ENCODE peak calls at places on chromosomes 6 and 20, in four cellular contexts. One of them, this sample, is unnamed.
A peak's percentile ranks its signal among the peaks of the same experiment; 100 is the strongest.

GRCh38 chr6:107344383-107344782 is 115.0 kb downstream of the PDSS2 start:
- DNase-seq in stimulated activated CD8-positive, alpha-beta memory T cell treated with anti-CD3 and anti-CD28 coated beads, Interleukin-15, amount 100 ng/mL, for 1 hour: no peak
- DNase-seq in cardiac muscle cell: no peak
- DNase-seq in mucosa of descending colon: no peak
- DNase-seq in this sample: no peak

GRCh38 chr6:10759884-10760329 is 12.3 kb downstream of the TMEM14B start:
- DNase-seq in stimulated activated CD8-positive, alpha-beta memory T cell treated with anti-CD3 and anti-CD28 coated beads, Interleukin-15, amount 100 ng/mL, for 1 hour: no peak
- DNase-seq in cardiac muscle cell: no peak
- DNase-seq in mucosa of descending colon: no peak
- DNase-seq in this sample: no peak

GRCh38 chr6:46410330-46410953 is 80.8 kb downstream of the RCAN2 start:
- DNase-seq in stimulated activated CD8-positive, alpha-beta memory T cell treated with anti-CD3 and anti-CD28 coated beads, Interleukin-15, amount 100 ng/mL, for 1 hour: no peak
- DNase-seq in cardiac muscle cell: peak; percentile 38
- DNase-seq in mucosa of descending colon: no peak
- DNase-seq in this sample: no peak

GRCh38 chr6:169341706-169342105 is 88.1 kb upstream of the THBS2 start:
- DNase-seq in stimulated activated CD8-positive, alpha-beta memory T cell treated with anti-CD3 and anti-CD28 coated beads, Interleukin-15, amount 100 ng/mL, for 1 hour: no peak
- DNase-seq in cardiac muscle cell: no peak
- DNase-seq in mucosa of descending colon: no peak
- DNase-seq in this sample: no peak

GRCh38 chr6:54697423-54697822 is 149.1 kb upstream of the FAM83B start:
- DNase-seq in stimulated activated CD8-positive, alpha-beta memory T cell treated with anti-CD3 and anti-CD28 coated beads, Interleukin-15, amount 100 ng/mL, for 1 hour: no peak
- DNase-seq in cardiac muscle cell: no peak
- DNase-seq in mucosa of descending colon: no peak
- DNase-seq in this sample: no peak

GRCh38 chr6:40543133-40543532 is 44.0 kb downstream of the LRFN2 start:
- DNase-seq in stimulated activated CD8-positive, alpha-beta memory T cell treated with anti-CD3 and anti-CD28 coated beads, Interleukin-15, amount 100 ng/mL, for 1 hour: no peak
- DNase-seq in cardiac muscle cell: no peak
- DNase-seq in mucosa of descending colon: no peak
- DNase-seq in this sample: no peak

GRCh38 chr20:35007891-35008290 is 52.2 kb downstream of the MYH7B start:
- DNase-seq in stimulated activated CD8-positive, alpha-beta memory T cell treated with anti-CD3 and anti-CD28 coated beads, Interleukin-15, amount 100 ng/mL, for 1 hour: no peak
- DNase-seq in cardiac muscle cell: no peak
- DNase-seq in mucosa of descending colon: peak; percentile 27
- DNase-seq in this sample: no peak

GRCh38 chr20:34015401-34016335 is 22.0 kb downstream of the RALY start:
- DNase-seq in stimulated activated CD8-positive, alpha-beta memory T cell treated with anti-CD3 and anti-CD28 coated beads, Interleukin-15, amount 100 ng/mL, for 1 hour: no peak
- DNase-seq in cardiac muscle cell: no peak
- DNase-seq in mucosa of descending colon: no peak
- DNase-seq in this sample: no peak

GRCh38 chr6:113744886-113745285 is 112.3 kb upstream of the MARCKS start:
- DNase-seq in stimulated activated CD8-positive, alpha-beta memory T cell treated with anti-CD3 and anti-CD28 coated beads, Interleukin-15, amount 100 ng/mL, for 1 hour: no peak
- DNase-seq in cardiac muscle cell: no peak
- DNase-seq in mucosa of descending colon: no peak
- DNase-seq in this sample: no peak

GRCh38 chr20:61659652-61660346 is 405.9 kb downstream of the TAF4 start:
- DNase-seq in stimulated activated CD8-positive, alpha-beta memory T cell treated with anti-CD3 and anti-CD28 coated beads, Interleukin-15, amount 100 ng/mL, for 1 hour: no peak
- DNase-seq in cardiac muscle cell: no peak
- DNase-seq in mucosa of descending colon: no peak
- DNase-seq in this sample: no peak

GRCh38 chr6:162372092-162372491 is 355.5 kb downstream of the PRKN start:
- DNase-seq in stimulated activated CD8-positive, alpha-beta memory T cell treated with anti-CD3 and anti-CD28 coated beads, Interleukin-15, amount 100 ng/mL, for 1 hour: no peak
- DNase-seq in cardiac muscle cell: no peak
- DNase-seq in mucosa of descending colon: no peak
- DNase-seq in this sample: no peak

GRCh38 chr6:161215193-161215592 is 58.7 kb downstream of the AGPAT4 start:
- DNase-seq in stimulated activated CD8-positive, alpha-beta memory T cell treated with anti-CD3 and anti-CD28 coated beads, Interleukin-15, amount 100 ng/mL, for 1 hour: no peak
- DNase-seq in cardiac muscle cell: no peak
- DNase-seq in mucosa of descending colon: no peak
- DNase-seq in this sample: no peak

GRCh38 chr6:25084508-25084833 is 148.7 kb upstream of the RIPOR2 start:
- DNase-seq in stimulated activated CD8-positive, alpha-beta memory T cell treated with anti-CD3 and anti-CD28 coated beads, Interleukin-15, amount 100 ng/mL, for 1 hour: no peak
- DNase-seq in cardiac muscle cell: no peak
- DNase-seq in mucosa of descending colon: no peak
- DNase-seq in this sample: no peak

GRCh38 chr6:33914519-33915120 is 110.8 kb upstream of the MLN start:
- DNase-seq in stimulated activated CD8-positive, alpha-beta memory T cell treated with anti-CD3 and anti-CD28 coated beads, Interleukin-15, amount 100 ng/mL, for 1 hour: no peak
- DNase-seq in cardiac muscle cell: no peak
- DNase-seq in mucosa of descending colon: no peak
- DNase-seq in this sample: peak; percentile 29

GRCh38 chr6:87714093-87714809 is 12.2 kb upstream of the AKIRIN2 start:
- DNase-seq in stimulated activated CD8-positive, alpha-beta memory T cell treated with anti-CD3 and anti-CD28 coated beads, Interleukin-15, amount 100 ng/mL, for 1 hour: no peak
- DNase-seq in cardiac muscle cell: no peak
- DNase-seq in mucosa of descending colon: no peak
- DNase-seq in this sample: no peak

GRCh38 chr6:168603234-168603633 is 162.2 kb downstream of the SMOC2 start:
- DNase-seq in stimulated activated CD8-positive, alpha-beta memory T cell treated with anti-CD3 and anti-CD28 coated beads, Interleukin-15, amount 100 ng/mL, for 1 hour: no peak
- DNase-seq in cardiac muscle cell: no peak
- DNase-seq in mucosa of descending colon: no peak
- DNase-seq in this sample: no peak

GRCh38 chr6:109442393-109442924 is 1.9 kb downstream of the SMPD2 start:
- DNase-seq in stimulated activated CD8-positive, alpha-beta memory T cell treated with anti-CD3 and anti-CD28 coated beads, Interleukin-15, amount 100 ng/mL, for 1 hour: no peak
- DNase-seq in cardiac muscle cell: no peak
- DNase-seq in mucosa of descending colon: no peak
- DNase-seq in this sample: no peak